ENCODE peak calls at places on chromosomes 11 and 22, in six cellular contexts. One of them, this sample, is unnamed.
A peak's percentile ranks its signal among the peaks of the same experiment; 100 is the strongest.

GRCh38 chr22:26565181-26565580 is 24.8 kb downstream of the TPST2 start:
- DNase-seq in endothelial cell of umbilical vein: no peak
- DNase-seq in hepatocyte: no peak
- DNase-seq in HCT116: no peak
- DNase-seq in CD8-positive, alpha-beta memory T cell: no peak
- DNase-seq in heart right ventricle: no peak
- DNase-seq in this sample: no peak

GRCh38 chr11:2186669-2187266 is 15.2 kb upstream of the TH start:
- DNase-seq in HCT116: peak; percentile 51
- DNase-seq in heart right ventricle: no peak
- DNase-seq in endothelial cell of umbilical vein: peak; percentile 11
- DNase-seq in CD8-positive, alpha-beta memory T cell: no peak
- DNase-seq in hepatocyte: peak; percentile 60
- DNase-seq in this sample: no peak

GRCh38 chr22:38074181-38075104 is 9.5 kb downstream of the SLC16A8 start:
- DNase-seq in HCT116: no peak
- DNase-seq in heart right ventricle: no peak
- DNase-seq in endothelial cell of umbilical vein: no peak
- DNase-seq in CD8-positive, alpha-beta memory T cell: no peak
- DNase-seq in hepatocyte: no peak
- DNase-seq in this sample: no peak

GRCh38 chr22:44664149-44664548 is 37.9 kb upstream of the PRR5 start:
- DNase-seq in CD8-positive, alpha-beta memory T cell: peak; percentile 76
- DNase-seq in hepatocyte: peak; percentile 69
- DNase-seq in HCT116: no peak
- DNase-seq in endothelial cell of umbilical vein: peak; percentile 62
- DNase-seq in heart right ventricle: peak; percentile 68
- DNase-seq in this sample: peak; percentile 89

GRCh38 chr11:105004021-105004420 is 18.9 kb downstream of the CASP5 start:
- DNase-seq in endothelial cell of umbilical vein: no peak
- DNase-seq in heart right ventricle: no peak
- DNase-seq in HCT116: no peak
- DNase-seq in CD8-positive, alpha-beta memory T cell: no peak
- DNase-seq in hepatocyte: no peak
- DNase-seq in this sample: no peak

GRCh38 chr22:25899566-25899965 is 157.6 kb downstream of the MYO18B start:
- DNase-seq in hepatocyte: no peak
- DNase-seq in heart right ventricle: no peak
- DNase-seq in endothelial cell of umbilical vein: no peak
- DNase-seq in HCT116: no peak
- DNase-seq in CD8-positive, alpha-beta memory T cell: no peak
- DNase-seq in this sample: no peak

GRCh38 chr11:130798280-130798679 is 118.0 kb downstream of the SNX19 start:
- DNase-seq in HCT116: no peak
- DNase-seq in endothelial cell of umbilical vein: no peak
- DNase-seq in CD8-positive, alpha-beta memory T cell: no peak
- DNase-seq in hepatocyte: no peak
- DNase-seq in heart right ventricle: no peak
- DNase-seq in this sample: no peak

GRCh38 chr11:88484873-88485621 is 147.5 kb upstream of the CTSC start:
- DNase-seq in HCT116: peak; percentile 45
- DNase-seq in heart right ventricle: no peak
- DNase-seq in endothelial cell of umbilical vein: peak; percentile 37
- DNase-seq in hepatocyte: peak; percentile 49
- DNase-seq in CD8-positive, alpha-beta memory T cell: peak; percentile 54
- DNase-seq in this sample: peak; percentile 53

GRCh38 chr11:19905280-19905853 is 192.7 kb downstream of the NAV2 start:
- DNase-seq in heart right ventricle: no peak
- DNase-seq in endothelial cell of umbilical vein: peak; percentile 63
- DNase-seq in CD8-positive, alpha-beta memory T cell: no peak
- DNase-seq in HCT116: peak; percentile 23
- DNase-seq in hepatocyte: peak; percentile 69
- DNase-seq in this sample: no peak

GRCh38 chr11:70944141-70944540 is 308.2 kb downstream of the SHANK2 start:
- DNase-seq in CD8-positive, alpha-beta memory T cell: no peak
- DNase-seq in endothelial cell of umbilical vein: no peak
- DNase-seq in heart right ventricle: no peak
- DNase-seq in hepatocyte: no peak
- DNase-seq in HCT116: no peak
- DNase-seq in this sample: no peak

GRCh38 chr22:19060356-19061009 is 61.7 kb downstream of the DGCR2 start:
- DNase-seq in endothelial cell of umbilical vein: no peak
- DNase-seq in CD8-positive, alpha-beta memory T cell: no peak
- DNase-seq in HCT116: no peak
- DNase-seq in heart right ventricle: no peak
- DNase-seq in hepatocyte: peak; percentile 29
- DNase-seq in this sample: no peak

GRCh38 chr11:456533-456932 is 6.5 kb downstream of the PTDSS2 start:
- DNase-seq in CD8-positive, alpha-beta memory T cell: peak; percentile 62
- DNase-seq in hepatocyte: no peak
- DNase-seq in heart right ventricle: no peak
- DNase-seq in endothelial cell of umbilical vein: no peak
- DNase-seq in HCT116: no peak
- DNase-seq in this sample: no peak

GRCh38 chr11:10413268-10413667 is 41.8 kb upstream of the AMPD3 start:
- DNase-seq in HCT116: peak; percentile 28
- DNase-seq in hepatocyte: no peak
- DNase-seq in heart right ventricle: peak; percentile 36
- DNase-seq in endothelial cell of umbilical vein: peak; percentile 20
- DNase-seq in CD8-positive, alpha-beta memory T cell: peak; percentile 65
- DNase-seq in this sample: peak; percentile 58

GRCh38 chr11:125701858-125702621 is 21.4 kb upstream of the ACRV1 start:
- DNase-seq in heart right ventricle: no peak
- DNase-seq in HCT116: no peak
- DNase-seq in hepatocyte: no peak
- DNase-seq in endothelial cell of umbilical vein: no peak
- DNase-seq in CD8-positive, alpha-beta memory T cell: no peak
- DNase-seq in this sample: no peak

GRCh38 chr11:69131644-69132300 is 24.0 kb upstream of the SMIM38 start:
- DNase-seq in endothelial cell of umbilical vein: peak; percentile 69
- DNase-seq in heart right ventricle: peak; percentile 76
- DNase-seq in CD8-positive, alpha-beta memory T cell: no peak
- DNase-seq in HCT116: peak; percentile 66
- DNase-seq in hepatocyte: peak; percentile 91
- DNase-seq in this sample: no peak

GRCh38 chr11:110710520-110711381 is 1.5 kb downstream of the ARHGAP20 start:
- DNase-seq in CD8-positive, alpha-beta memory T cell: no peak
- DNase-seq in HCT116: no peak
- DNase-seq in endothelial cell of umbilical vein: peak; percentile 29
- DNase-seq in heart right ventricle: peak; percentile 22
- DNase-seq in hepatocyte: peak; percentile 28
- DNase-seq in this sample: peak; percentile 55

GRCh38 chr11:101288392-101288791 is 158.8 kb upstream of the PGR start:
- DNase-seq in CD8-positive, alpha-beta memory T cell: no peak
- DNase-seq in HCT116: no peak
- DNase-seq in endothelial cell of umbilical vein: no peak
- DNase-seq in hepatocyte: no peak
- DNase-seq in heart right ventricle: no peak
- DNase-seq in this sample: no peak
- H3K9me3 ChIP-seq in CD8-positive, alpha-beta memory T cell: no peaks in the 10 kb centered on the region
- H3K9me3 ChIP-seq in HCT116: no peaks in the 10 kb centered on the region
- H3K9me3 ChIP-seq in endothelial cell of umbilical vein: peaks cover 8% of the 10 kb centered on the region
- H3K9me3 ChIP-seq in hepatocyte: no peaks in the 10 kb centered on the region
- H3K9me3 ChIP-seq in heart right ventricle: peaks cover 29% of the 10 kb centered on the region
- H3K9me3 ChIP-seq in this sample: no peaks in the 10 kb centered on the region

GRCh38 chr11:132921597-132921996 is 610.7 kb downstream of the OPCML start:
- DNase-seq in HCT116: no peak
- DNase-seq in hepatocyte: no peak
- DNase-seq in heart right ventricle: no peak
- DNase-seq in CD8-positive, alpha-beta memory T cell: no peak
- DNase-seq in endothelial cell of umbilical vein: no peak
- DNase-seq in this sample: no peak
- H3K9me3 ChIP-seq in HCT116: peaks cover 22% of the 10 kb centered on the region
- H3K9me3 ChIP-seq in hepatocyte: no peaks in the 10 kb centered on the region
- H3K9me3 ChIP-seq in heart right ventricle: no peaks in the 10 kb centered on the region
- H3K9me3 ChIP-seq in CD8-positive, alpha-beta memory T cell: no peaks in the 10 kb centered on the region
- H3K9me3 ChIP-seq in endothelial cell of umbilical vein: no peaks in the 10 kb centered on the region
- H3K9me3 ChIP-seq in this sample: no peaks in the 10 kb centered on the region

GRCh38 chr22:49523374-49524008 is 304.2 kb downstream of the BRD1 start:
- DNase-seq in hepatocyte: no peak
- DNase-seq in HCT116: no peak
- DNase-seq in heart right ventricle: no peak
- DNase-seq in CD8-positive, alpha-beta memory T cell: no peak
- DNase-seq in endothelial cell of umbilical vein: no peak
- DNase-seq in this sample: no peak
- H3K9me3 ChIP-seq in hepatocyte: no peaks in the 10 kb centered on the region
- H3K9me3 ChIP-seq in HCT116: no peaks in the 10 kb centered on the region
- H3K9me3 ChIP-seq in heart right ventricle: peaks cover 6% of the 10 kb centered on the region
- H3K9me3 ChIP-seq in CD8-positive, alpha-beta memory T cell: no peaks in the 10 kb centered on the region
- H3K9me3 ChIP-seq in endothelial cell of umbilical vein: no peaks in the 10 kb centered on the region
- H3K9me3 ChIP-seq in this sample: no peaks in the 10 kb centered on the region

GRCh38 chr11:65962136-65962564 is 616 bp downstream of the SART1 start:
- DNase-seq in HCT116: no peak
- DNase-seq in CD8-positive, alpha-beta memory T cell: no peak
- DNase-seq in heart right ventricle: no peak
- DNase-seq in endothelial cell of umbilical vein: no peak
- DNase-seq in hepatocyte: no peak
- DNase-seq in this sample: no peak
- H3K9me3 ChIP-seq in HCT116: no peaks in the 10 kb centered on the region
- H3K9me3 ChIP-seq in CD8-positive, alpha-beta memory T cell: no peaks in the 10 kb centered on the region
- H3K9me3 ChIP-seq in heart right ventricle: no peaks in the 10 kb centered on the region
- H3K9me3 ChIP-seq in endothelial cell of umbilical vein: no peaks in the 10 kb centered on the region
- H3K9me3 ChIP-seq in hepatocyte: no peaks in the 10 kb centered on the region
- H3K9me3 ChIP-seq in this sample: no peaks in the 10 kb centered on the region